ENCODE peak calls at places on chromosomes 1 and 21, in nine cellular contexts. One of them, this sample, is unnamed.

GRCh38 chr1:27522860-27523665 is 33.1 kb upstream of the WASF2 start:
- DNase-seq in activated T-cell treated with anti-CD3 and anti-CD28 coated beads for 1 hour: peak; percentile 47
- DNase-seq in heart left ventricle: no peak
- DNase-seq in NCI-H1105 treated with DMSO at 0.1 percent for 48 hours: no peak
- DNase-seq in NCI-H1436: peak; percentile 45
- DNase-seq in fibroblast of villous mesenchyme: peak; percentile 44
- DNase-seq in amniotic epithelial cell: no peak
- DNase-seq in NCI-H2081: peak; percentile 48
- DNase-seq in foreskin fibroblast: peak; percentile 66
- DNase-seq in this sample: no peak

GRCh38 chr1:205199090-205199930 is 12.2 kb downstream of the DSTYK start:
- DNase-seq in amniotic epithelial cell: peak; percentile 53
- DNase-seq in NCI-H2081: no peak
- DNase-seq in NCI-H1436: no peak
- DNase-seq in foreskin fibroblast: peak; percentile 48
- DNase-seq in NCI-H1105 treated with DMSO at 0.1 percent for 48 hours: no peak
- DNase-seq in heart left ventricle: no peak
- DNase-seq in fibroblast of villous mesenchyme: peak; percentile 70
- DNase-seq in activated T-cell treated with anti-CD3 and anti-CD28 coated beads for 1 hour: no peak
- DNase-seq in this sample: no peak

GRCh38 chr1:157154940-157155514 is 16.8 kb upstream of the ETV3 start:
- DNase-seq in heart left ventricle: no peak
- DNase-seq in NCI-H2081: no peak
- DNase-seq in activated T-cell treated with anti-CD3 and anti-CD28 coated beads for 1 hour: no peak
- DNase-seq in NCI-H1105 treated with DMSO at 0.1 percent for 48 hours: no peak
- DNase-seq in amniotic epithelial cell: peak; percentile 65
- DNase-seq in foreskin fibroblast: peak; percentile 42
- DNase-seq in NCI-H1436: no peak
- DNase-seq in fibroblast of villous mesenchyme: peak; percentile 62
- DNase-seq in this sample: peak; percentile 70

GRCh38 chr21:30924171-30924680 is 42.8 kb upstream of the KRTAP11-1 start:
- DNase-seq in heart left ventricle: no peak
- DNase-seq in NCI-H1436: no peak
- DNase-seq in foreskin fibroblast: no peak
- DNase-seq in NCI-H1105 treated with DMSO at 0.1 percent for 48 hours: no peak
- DNase-seq in fibroblast of villous mesenchyme: no peak
- DNase-seq in amniotic epithelial cell: no peak
- DNase-seq in activated T-cell treated with anti-CD3 and anti-CD28 coated beads for 1 hour: no peak
- DNase-seq in NCI-H2081: no peak
- DNase-seq in this sample: no peak

GRCh38 chr1:59484090-59484489 is 187.2 kb downstream of the FGGY start:
- DNase-seq in NCI-H2081: no peak
- DNase-seq in amniotic epithelial cell: peak; percentile 92
- DNase-seq in foreskin fibroblast: peak; percentile 91
- DNase-seq in heart left ventricle: no peak
- DNase-seq in fibroblast of villous mesenchyme: peak; percentile 87
- DNase-seq in activated T-cell treated with anti-CD3 and anti-CD28 coated beads for 1 hour: no peak
- DNase-seq in NCI-H1436: no peak
- DNase-seq in NCI-H1105 treated with DMSO at 0.1 percent for 48 hours: no peak
- DNase-seq in this sample: no peak

GRCh38 chr1:97202981-97203380 is 481.4 kb downstream of the PTBP2 start:
- DNase-seq in NCI-H1105 treated with DMSO at 0.1 percent for 48 hours: no peak
- DNase-seq in NCI-H2081: no peak
- DNase-seq in NCI-H1436: no peak
- DNase-seq in fibroblast of villous mesenchyme: no peak
- DNase-seq in heart left ventricle: no peak
- DNase-seq in activated T-cell treated with anti-CD3 and anti-CD28 coated beads for 1 hour: no peak
- DNase-seq in foreskin fibroblast: no peak
- DNase-seq in amniotic epithelial cell: no peak
- DNase-seq in this sample: no peak

GRCh38 chr1:239361403-239361802 is 25.0 kb upstream of the CHRM3 start:
- DNase-seq in NCI-H1436: no peak
- DNase-seq in foreskin fibroblast: peak; percentile 28
- DNase-seq in NCI-H1105 treated with DMSO at 0.1 percent for 48 hours: no peak
- DNase-seq in heart left ventricle: no peak
- DNase-seq in amniotic epithelial cell: peak; percentile 65
- DNase-seq in activated T-cell treated with anti-CD3 and anti-CD28 coated beads for 1 hour: no peak
- DNase-seq in NCI-H2081: no peak
- DNase-seq in fibroblast of villous mesenchyme: peak; percentile 12
- DNase-seq in this sample: no peak

GRCh38 chr21:8989261-8989882 is 1532.0 kb upstream of the TPTE start:
- DNase-seq in heart left ventricle: no peak
- DNase-seq in NCI-H1436: no peak
- DNase-seq in NCI-H1105 treated with DMSO at 0.1 percent for 48 hours: no peak
- DNase-seq in NCI-H2081: no peak
- DNase-seq in amniotic epithelial cell: no peak
- DNase-seq in activated T-cell treated with anti-CD3 and anti-CD28 coated beads for 1 hour: no peak
- DNase-seq in fibroblast of villous mesenchyme: peak; percentile 86
- DNase-seq in foreskin fibroblast: no peak
- DNase-seq in this sample: no peak

GRCh38 chr21:45987121-45987711 is 5.6 kb downstream of the COL6A1 start:
- DNase-seq in amniotic epithelial cell: no peak
- DNase-seq in NCI-H1105 treated with DMSO at 0.1 percent for 48 hours: no peak
- DNase-seq in heart left ventricle: peak; percentile 58
- DNase-seq in NCI-H1436: no peak
- DNase-seq in NCI-H2081: no peak
- DNase-seq in fibroblast of villous mesenchyme: no peak
- DNase-seq in foreskin fibroblast: no peak
- DNase-seq in activated T-cell treated with anti-CD3 and anti-CD28 coated beads for 1 hour: no peak
- DNase-seq in this sample: no peak

GRCh38 chr1:24769656-24770651 is 24.7 kb downstream of the CLIC4 start:
- DNase-seq in NCI-H1436: no peak
- DNase-seq in amniotic epithelial cell: peak; percentile 96
- DNase-seq in NCI-H1105 treated with DMSO at 0.1 percent for 48 hours: no peak
- DNase-seq in activated T-cell treated with anti-CD3 and anti-CD28 coated beads for 1 hour: no peak
- DNase-seq in foreskin fibroblast: peak; percentile 91
- DNase-seq in NCI-H2081: no peak
- DNase-seq in heart left ventricle: no peak
- DNase-seq in fibroblast of villous mesenchyme: peak; percentile 96
- DNase-seq in this sample: no peak

GRCh38 chr1:53172751-53173498 is 23.7 kb upstream of the CPT2 start:
- DNase-seq in foreskin fibroblast: peak; percentile 86
- DNase-seq in fibroblast of villous mesenchyme: peak; percentile 82
- DNase-seq in NCI-H1436: no peak
- DNase-seq in activated T-cell treated with anti-CD3 and anti-CD28 coated beads for 1 hour: no peak
- DNase-seq in NCI-H2081: no peak
- DNase-seq in amniotic epithelial cell: peak; percentile 27
- DNase-seq in heart left ventricle: no peak
- DNase-seq in NCI-H1105 treated with DMSO at 0.1 percent for 48 hours: no peak
- DNase-seq in this sample: no peak

GRCh38 chr1:183139281-183139942 is 46.7 kb upstream of the LAMC2 start:
- DNase-seq in fibroblast of villous mesenchyme: peak; percentile 81
- DNase-seq in NCI-H1436: no peak
- DNase-seq in heart left ventricle: no peak
- DNase-seq in NCI-H2081: no peak
- DNase-seq in NCI-H1105 treated with DMSO at 0.1 percent for 48 hours: no peak
- DNase-seq in activated T-cell treated with anti-CD3 and anti-CD28 coated beads for 1 hour: no peak
- DNase-seq in foreskin fibroblast: peak; percentile 67
- DNase-seq in amniotic epithelial cell: peak; percentile 71
- DNase-seq in this sample: no peak

GRCh38 chr1:193558491-193559028 is 372.1 kb upstream of the B3GALT2 start:
- DNase-seq in fibroblast of villous mesenchyme: peak; percentile 33
- DNase-seq in foreskin fibroblast: peak; percentile 95
- DNase-seq in NCI-H1436: no peak
- DNase-seq in activated T-cell treated with anti-CD3 and anti-CD28 coated beads for 1 hour: no peak
- DNase-seq in heart left ventricle: no peak
- DNase-seq in NCI-H2081: no peak
- DNase-seq in NCI-H1105 treated with DMSO at 0.1 percent for 48 hours: no peak
- DNase-seq in amniotic epithelial cell: peak; percentile 89
- DNase-seq in this sample: no peak

GRCh38 chr1:111252786-111253185 is 25.3 kb downstream of the CHI3L2 start:
- DNase-seq in heart left ventricle: no peak
- DNase-seq in fibroblast of villous mesenchyme: no peak
- DNase-seq in NCI-H2081: no peak
- DNase-seq in foreskin fibroblast: no peak
- DNase-seq in NCI-H1105 treated with DMSO at 0.1 percent for 48 hours: no peak
- DNase-seq in amniotic epithelial cell: no peak
- DNase-seq in NCI-H1436: no peak
- DNase-seq in activated T-cell treated with anti-CD3 and anti-CD28 coated beads for 1 hour: no peak
- DNase-seq in this sample: no peak

GRCh38 chr1:181033799-181034391 is at the start of gene MR1:
- DNase-seq in amniotic epithelial cell: peak; percentile 80
- DNase-seq in heart left ventricle: no peak
- DNase-seq in fibroblast of villous mesenchyme: peak; percentile 94
- DNase-seq in activated T-cell treated with anti-CD3 and anti-CD28 coated beads for 1 hour: no peak
- DNase-seq in NCI-H2081: peak; percentile 71
- DNase-seq in NCI-H1105 treated with DMSO at 0.1 percent for 48 hours: peak; percentile 5
- DNase-seq in NCI-H1436: peak; percentile 60
- DNase-seq in foreskin fibroblast: peak; percentile 85
- DNase-seq in this sample: peak; percentile 68

GRCh38 chr1:210416049-210416448 is 87.3 kb downstream of the HHAT start:
- DNase-seq in amniotic epithelial cell: no peak
- DNase-seq in NCI-H2081: no peak
- DNase-seq in foreskin fibroblast: no peak
- DNase-seq in fibroblast of villous mesenchyme: no peak
- DNase-seq in NCI-H1105 treated with DMSO at 0.1 percent for 48 hours: no peak
- DNase-seq in NCI-H1436: no peak
- DNase-seq in heart left ventricle: no peak
- DNase-seq in activated T-cell treated with anti-CD3 and anti-CD28 coated beads for 1 hour: no peak
- DNase-seq in this sample: no peak

GRCh38 chr1:20720631-20721051 is 2.8 kb upstream of the KIF17 start:
- DNase-seq in activated T-cell treated with anti-CD3 and anti-CD28 coated beads for 1 hour: no peak
- DNase-seq in NCI-H1105 treated with DMSO at 0.1 percent for 48 hours: no peak
- DNase-seq in heart left ventricle: peak; percentile 44
- DNase-seq in foreskin fibroblast: no peak
- DNase-seq in amniotic epithelial cell: no peak
- DNase-seq in NCI-H2081: no peak
- DNase-seq in NCI-H1436: no peak
- DNase-seq in fibroblast of villous mesenchyme: no peak
- DNase-seq in this sample: no peak

GRCh38 chr1:111733183-111733995 is 5.8 kb downstream of the INKA2 start:
- DNase-seq in foreskin fibroblast: peak; percentile 97
- DNase-seq in amniotic epithelial cell: peak; percentile 80
- DNase-seq in NCI-H2081: no peak
- DNase-seq in NCI-H1436: no peak
- DNase-seq in NCI-H1105 treated with DMSO at 0.1 percent for 48 hours: no peak
- DNase-seq in heart left ventricle: peak; percentile 84
- DNase-seq in fibroblast of villous mesenchyme: peak; percentile 93
- DNase-seq in activated T-cell treated with anti-CD3 and anti-CD28 coated beads for 1 hour: no peak
- DNase-seq in this sample: peak; percentile 63

GRCh38 chr1:80047791-80048190 is 1041.3 kb upstream of the ADGRL4 start:
- DNase-seq in NCI-H2081: no peak
- DNase-seq in heart left ventricle: no peak
- DNase-seq in amniotic epithelial cell: peak; percentile 45
- DNase-seq in foreskin fibroblast: peak; percentile 76
- DNase-seq in fibroblast of villous mesenchyme: no peak
- DNase-seq in NCI-H1105 treated with DMSO at 0.1 percent for 48 hours: no peak
- DNase-seq in NCI-H1436: no peak
- DNase-seq in activated T-cell treated with anti-CD3 and anti-CD28 coated beads for 1 hour: no peak
- DNase-seq in this sample: no peak

GRCh38 chr21:27498025-27498424 is 531.1 kb upstream of the ADAMTS5 start:
- DNase-seq in activated T-cell treated with anti-CD3 and anti-CD28 coated beads for 1 hour: no peak
- DNase-seq in NCI-H1105 treated with DMSO at 0.1 percent for 48 hours: no peak
- DNase-seq in amniotic epithelial cell: no peak
- DNase-seq in NCI-H2081: no peak
- DNase-seq in heart left ventricle: no peak
- DNase-seq in foreskin fibroblast: peak; percentile 55
- DNase-seq in NCI-H1436: no peak
- DNase-seq in fibroblast of villous mesenchyme: no peak
- DNase-seq in this sample: no peak

This sample was measured in CMK.